ENCODE peak calls at places on chromosome 17, in nine cellular contexts. P is naive thymus-derived CD8-positive, alpha-beta T cell; J is NCI-H1417; Z is Karpas-422; N is NCI-H69; F is SW 1271; M is head of caudate nucleus; K is hippocampal formation; V is activated CD4-positive, alpha-beta T cell treated with anti-CD3 and anti-CD28 coated beads for 24 hours. O is an unnamed sample.

GRCh38 chr17:35575759-35576158 is 2.6 kb downstream of the PEX12 start:
- DNase-seq in K (no peak), Z (no peak), J (no peak), V (no peak), P (no peak), N (no peak), M (no peak), F (no peak), O (no peak)

GRCh38 chr17:77319211-77320031 is 178.7 kb downstream of the SEC14L1 start:
- DNase-seq in J (no peak), K (no peak), N (no peak), M (peak), Z (peak), F (peak), P (no peak), V (no peak), O (peak)

GRCh38 chr17:37519241-37519985 is 29.7 kb downstream of the DUSP14 start:
- DNase-seq in F (no peak), Z (no peak), P (no peak), K (no peak), J (no peak), N (no peak), M (no peak), V (no peak), O (no peak)

GRCh38 chr17:49887086-49887743 is 39.3 kb upstream of the TAC4 start:
- DNase-seq in Z (no peak), V (no peak), P (no peak), J (no peak), K (no peak), N (no peak), M (no peak), F (no peak), O (no peak)

GRCh38 chr17:38915639-38915995 is 9.8 kb upstream of the LASP1NB start:
- DNase-seq in M (peak), F (no peak), V (no peak), K (no peak), J (no peak), Z (no peak), P (no peak), N (no peak), O (no peak)

GRCh38 chr17:37802061-37802460 is 57.2 kb upstream of the HNF1B start:
- DNase-seq in J (no peak), K (no peak), M (no peak), Z (no peak), V (no peak), F (no peak), P (no peak), N (no peak), O (no peak)

GRCh38 chr17:3723188-3723555 is 531 bp upstream of the HASPIN start:
- DNase-seq in J (peak), V (no peak), K (no peak), Z (peak), N (no peak), P (no peak), M (peak), F (no peak), O (no peak)

GRCh38 chr17:5631958-5632357 is 47.6 kb upstream of the NLRP1 start:
- DNase-seq in N (peak), J (no peak), P (no peak), K (no peak), V (no peak), F (no peak), Z (no peak), M (no peak), O (no peak)

GRCh38 chr17:74960739-74961342 is 11.7 kb downstream of the HID1 start:
- DNase-seq in V (no peak), Z (peak), N (no peak), F (no peak), J (no peak), K (no peak), M (no peak), P (peak), O (peak)

GRCh38 chr17:81009124-81009523 is 17.5 kb downstream of the CHMP6 start:
- DNase-seq in V (no peak), N (no peak), K (no peak), J (no peak), M (no peak), F (no peak), Z (no peak), P (no peak), O (no peak)

GRCh38 chr17:3535253-3535995 is 22.2 kb downstream of the TRPV3 start:
- DNase-seq in V (peak), K (peak), P (peak), Z (peak), M (peak), J (no peak), N (peak), F (no peak), O (no peak)

GRCh38 chr17:57644311-57644710 is 100.8 kb downstream of the CCDC182 start:
- DNase-seq in P (no peak), V (no peak), N (no peak), K (no peak), J (no peak), M (no peak), F (no peak), Z (no peak), O (no peak)

GRCh38 chr17:34370997-34371395 is 8.0 kb upstream of the CCL1 start:
- DNase-seq in P (no peak), V (no peak), K (no peak), M (peak), Z (no peak), N (no peak), F (no peak), J (no peak), O (no peak)

GRCh38 chr17:46968224-46968834 is 10.7 kb downstream of the RPRML start:
- DNase-seq in J (no peak), Z (no peak), P (no peak), F (no peak), K (no peak), V (no peak), M (no peak), N (no peak), O (no peak)

GRCh38 chr17:82373731-82374625 is 2.4 kb downstream of the UTS2R start:
- DNase-seq in N (no peak), V (no peak), Z (no peak), M (no peak), P (no peak), K (no peak), F (no peak), J (no peak), O (no peak)

GRCh38 chr17:36731091-36731490 is 129.7 kb downstream of the MRM1 start:
- DNase-seq in J (peak), N (peak), F (no peak), K (no peak), P (no peak), M (no peak), V (no peak), Z (no peak), O (no peak)

GRCh38 chr17:29584452-29585079 is 4.9 kb downstream of the GIT1 start:
- DNase-seq in P (no peak), N (no peak), J (no peak), V (no peak), K (peak), Z (no peak), M (peak), F (no peak), O (no peak)

GRCh38 chr17:29705352-29705751 is 82.6 kb upstream of the CORO6 start:
- DNase-seq in J (no peak), N (no peak), P (no peak), F (no peak), K (no peak), M (no peak), Z (no peak), V (no peak), O (no peak)

GRCh38 chr17:37701424-37702020 is 43.3 kb downstream of the HNF1B start:
- DNase-seq in N (peak), M (no peak), K (no peak), V (peak), Z (peak), J (no peak), F (no peak), P (peak), O (peak)

GRCh38 chr17:4515501-4515900 is 16.8 kb downstream of the SPNS2 start:
- DNase-seq in M (no peak), F (no peak), Z (no peak), K (no peak), N (no peak), J (no peak), P (no peak), V (no peak), O (no peak)

GRCh38 chr17:65916425-65916824 is 275.5 kb downstream of the CEP112 start:
- DNase-seq in F (no peak), M (no peak), N (no peak), P (no peak), J (no peak), V (no peak), Z (no peak), K (no peak), O (no peak)

GRCh38 chr17:44079877-44080821 is 9.6 kb downstream of the G6PC3 start:
- DNase-seq in M (no peak), J (no peak), K (no peak), N (no peak), P (no peak), F (no peak), Z (peak), V (no peak), O (no peak)

GRCh38 chr17:67605259-67605912 is 112.3 kb upstream of the NOL11 start:
- DNase-seq in K (no peak), P (no peak), M (peak), V (no peak), J (no peak), Z (no peak), N (no peak), F (no peak), O (no peak)

GRCh38 chr17:57045868-57046671 is 39.0 kb upstream of the AKAP1 start:
- DNase-seq in J (no peak), V (peak), M (no peak), F (no peak), N (no peak), K (no peak), Z (no peak), P (peak), O (peak)

GRCh38 chr17:14604920-14605599 is 304.2 kb downstream of the HS3ST3B1 start:
- DNase-seq in M (peak), V (no peak), P (no peak), J (no peak), N (no peak), F (no peak), Z (no peak), K (peak), O (no peak)

GRCh38 chr17:28946239-28946638 is 5.1 kb downstream of the PHF12 start:
- DNase-seq in V (no peak), J (no peak), N (peak), F (no peak), Z (no peak), P (no peak), M (no peak), K (no peak), O (no peak)

GRCh38 chr17:81711814-81712467 is at the start of gene SLC25A10:
- DNase-seq in V (peak), K (peak), P (peak), M (peak), N (peak), Z (peak), F (peak), J (peak), O (peak)

GRCh38 chr17:78748048-78748729 is 33.9 kb downstream of the CYTH1 start:
- DNase-seq in M (no peak), K (no peak), N (no peak), P (no peak), Z (no peak), V (no peak), F (no peak), J (no peak), O (no peak)

GRCh38 chr17:64270885-64271284 is 7.8 kb upstream of the TEX2 start:
- DNase-seq in K (no peak), P (no peak), Z (no peak), J (no peak), F (no peak), M (no peak), N (no peak), V (no peak), O (no peak)

GRCh38 chr17:28570716-28571254 is 539 bp downstream of the PIGS start:
- DNase-seq in V (no peak), K (no peak), Z (peak), P (no peak), F (no peak), M (peak), J (peak), N (peak), O (peak)

GRCh38 chr17:40349477-40350409 is 14.8 kb downstream of the GJD3 start:
- DNase-seq in M (no peak), K (no peak), V (no peak), J (no peak), P (no peak), F (no peak), N (peak), Z (no peak), O (no peak)

GRCh38 chr17:81115219-81115618 is 50.1 kb upstream of the PVALEF start:
- DNase-seq in V (no peak), Z (no peak), M (no peak), J (no peak), K (no peak), P (no peak), F (no peak), N (no peak), O (no peak)

GRCh38 chr17:64067642-64068041 is 47.2 kb upstream of the ICAM2 start:
- DNase-seq in M (no peak), F (no peak), K (no peak), J (no peak), N (no peak), Z (no peak), P (no peak), V (no peak), O (no peak)

GRCh38 chr17:68298601-68299000 is 7.3 kb downstream of the ARSG start:
- DNase-seq in J (no peak), Z (no peak), F (no peak), P (no peak), V (no peak), K (no peak), M (no peak), N (no peak), O (no peak)

GRCh38 chr17:79949646-79950292 is 85.9 kb downstream of the TBC1D16 start:
- DNase-seq in Z (no peak), P (no peak), V (no peak), F (no peak), J (no peak), K (no peak), N (no peak), M (no peak), O (no peak)

GRCh38 chr17:60905709-60906108 is 228.1 kb downstream of the BCAS3 start:
- DNase-seq in Z (no peak), K (no peak), V (no peak), F (no peak), J (no peak), P (no peak), M (no peak), N (no peak), O (no peak)

GRCh38 chr17:57870283-57870635 is 20.4 kb upstream of the MRPS23 start:
- DNase-seq in Z (no peak), P (no peak), J (no peak), K (no peak), F (no peak), M (no peak), N (peak), V (no peak), O (no peak)

GRCh38 chr17:66548158-66548557 is 245.7 kb downstream of the PRKCA start:
- DNase-seq in V (no peak), Z (no peak), K (no peak), F (no peak), M (peak), J (no peak), P (no peak), N (no peak), O (no peak)